ENCODE peak calls at places on chromosomes 7 and 10, in four cellular contexts. O, W, X and T are unnamed samples.

GRCh38 chr10:99343262-99343661 is 14.1 kb downstream of the CNNM1 start:
- DNase-seq in X (no peak), O (no peak), W (no peak), T (no peak)

GRCh38 chr10:43371418-43371817 is at the start of gene FXYD4:
- DNase-seq in X (no peak), O (no peak), W (no peak), T (no peak)

GRCh38 chr7:127793582-127793981 is 141.6 kb downstream of the SND1 start:
- DNase-seq in X (no peak), W (no peak), O (no peak), T (no peak)

GRCh38 chr7:16471933-16472332 is 6.4 kb upstream of the SOSTDC1 start:
- DNase-seq in O (no peak), X (no peak), W (no peak), T (no peak)

GRCh38 chr7:97421307-97421905 is 303.9 kb downstream of the SDHAF3 start:
- DNase-seq in W (no peak), O (no peak), X (no peak), T (no peak)

GRCh38 chr7:157513682-157514081 is 176.9 kb downstream of the DNAJB6 start:
- DNase-seq in W (no peak), O (no peak), X (no peak), T (no peak)

GRCh38 chr10:24132741-24133140 is 76.2 kb upstream of the KIAA1217 start:
- DNase-seq in W (no peak), O (no peak), X (no peak), T (no peak)

GRCh38 chr10:80205478-80206276 is at the start of gene ANXA11:
- DNase-seq in X (peak; percentile 70), O (peak; percentile 51), W (peak; percentile 91), T (peak; percentile 80)

GRCh38 chr7:100897111-100897608 is 1.5 kb upstream of the ACHE start:
- DNase-seq in W (peak; percentile 74), O (no peak), X (peak; percentile 67), T (peak; percentile 67)

GRCh38 chr7:131026297-131027003 is 292.4 kb upstream of the KLF14 start:
- DNase-seq in W (no peak), O (no peak), X (no peak), T (no peak)

GRCh38 chr10:80165173-80165572 is 32.6 kb downstream of the PLAC9 start:
- DNase-seq in O (peak; percentile 67), X (no peak), W (no peak), T (no peak)

GRCh38 chr7:77657427-77658331 is 38.6 kb upstream of the RSBN1L start:
- DNase-seq in O (no peak), X (no peak), W (peak; percentile 24), T (no peak)

GRCh38 chr7:147332988-147333387 is 1216.4 kb downstream of the CNTNAP2 start:
- DNase-seq in X (no peak), O (no peak), W (no peak), T (no peak)

GRCh38 chr7:129266181-129266580 is 41.4 kb downstream of the AHCYL2 start:
- DNase-seq in X (no peak), W (no peak), O (no peak), T (no peak)

GRCh38 chr10:1788401-1788800 is 51.1 kb upstream of the ADARB2 start:
- DNase-seq in X (no peak), W (no peak), O (no peak), T (no peak)

GRCh38 chr7:129368389-129368986 is 65.7 kb upstream of the STRIP2 start:
- DNase-seq in X (no peak), O (no peak), W (no peak), T (no peak)

GRCh38 chr10:110446954-110447608 is 50.6 kb upstream of the DUSP5 start:
- DNase-seq in W (no peak), X (no peak), O (peak; percentile 87), T (no peak)

GRCh38 chr10:6401066-6401465 is 179.0 kb downstream of the PRKCQ start:
- DNase-seq in X (no peak), W (no peak), O (no peak), T (no peak)

GRCh38 chr7:106064329-106064728 is 47.8 kb downstream of the SYPL1 start:
- DNase-seq in O (no peak), X (no peak), W (no peak), T (no peak)

GRCh38 chr7:48041665-48041995 is 6.3 kb downstream of the C7orf57 start:
- DNase-seq in X (no peak), W (no peak), O (no peak), T (no peak)

GRCh38 chr10:101145750-101146391 is 14.8 kb downstream of the TLX1 start:
- DNase-seq in W (no peak), X (no peak), O (no peak), T (no peak)

GRCh38 chr7:128352138-128352537 is 8.4 kb upstream of the RBM28 start:
- DNase-seq in O (no peak), W (peak; percentile 64), X (peak; percentile 48), T (no peak)

GRCh38 chr10:8061274-8062211 is 7.1 kb downstream of the GATA3 start:
- DNase-seq in O (no peak), W (no peak), X (no peak), T (no peak)

GRCh38 chr7:42096262-42096661 is 140.7 kb downstream of the GLI3 start:
- DNase-seq in X (no peak), W (no peak), O (no peak), T (no peak)

GRCh38 chr7:134611611-134612151 is 35.0 kb upstream of the BPGM start:
- DNase-seq in X (no peak), O (no peak), W (no peak), T (no peak)

GRCh38 chr7:130151591-130152269 is 53.5 kb downstream of the TMEM209 start:
- DNase-seq in X (no peak), W (no peak), O (no peak), T (no peak)

GRCh38 chr7:55211721-55212120 is 153.4 kb upstream of the LANCL2 start:
- DNase-seq in W (no peak), O (no peak), X (no peak), T (no peak)

GRCh38 chr10:100969175-100970075 is at the start of gene SEMA4G:
- DNase-seq in O (peak; percentile 16), X (peak; percentile 76), W (peak; percentile 58), T (peak; percentile 58)

GRCh38 chr10:103495321-103495720 is 1.8 kb downstream of the NEURL1 start:
- DNase-seq in X (no peak), W (no peak), O (no peak), T (no peak)

GRCh38 chr7:103685646-103686418 is 239.8 kb upstream of the SLC26A5 start:
- DNase-seq in W (no peak), X (no peak), O (no peak), T (no peak)

GRCh38 chr7:157625973-157626790 is 289.4 kb downstream of the DNAJB6 start:
- DNase-seq in X (no peak), O (no peak), W (no peak), T (no peak)

GRCh38 chr7:76330245-76330644 is 27.8 kb downstream of the HSPB1 start:
- DNase-seq in O (no peak), W (no peak), X (no peak), T (no peak)

GRCh38 chr10:112953075-112953501 is 3.0 kb downstream of the TCF7L2 start:
- DNase-seq in O (no peak), X (no peak), W (peak; percentile 43), T (no peak)

GRCh38 chr10:74337330-74338016 is 186.5 kb downstream of the ADK start:
- DNase-seq in O (no peak), W (no peak), X (no peak), T (no peak)

GRCh38 chr7:35022725-35023124 is 14.6 kb downstream of the DPY19L1 start:
- DNase-seq in W (no peak), X (no peak), O (no peak), T (no peak)

GRCh38 chr10:131636841-131637724 is 263.7 kb upstream of the PPP2R2D start:
- DNase-seq in W (no peak), O (no peak), X (no peak), T (no peak)

GRCh38 chr7:159061209-159061608 is 83.5 kb downstream of the VIPR2 start:
- DNase-seq in X (no peak), W (no peak), O (no peak), T (no peak)

DNA sequence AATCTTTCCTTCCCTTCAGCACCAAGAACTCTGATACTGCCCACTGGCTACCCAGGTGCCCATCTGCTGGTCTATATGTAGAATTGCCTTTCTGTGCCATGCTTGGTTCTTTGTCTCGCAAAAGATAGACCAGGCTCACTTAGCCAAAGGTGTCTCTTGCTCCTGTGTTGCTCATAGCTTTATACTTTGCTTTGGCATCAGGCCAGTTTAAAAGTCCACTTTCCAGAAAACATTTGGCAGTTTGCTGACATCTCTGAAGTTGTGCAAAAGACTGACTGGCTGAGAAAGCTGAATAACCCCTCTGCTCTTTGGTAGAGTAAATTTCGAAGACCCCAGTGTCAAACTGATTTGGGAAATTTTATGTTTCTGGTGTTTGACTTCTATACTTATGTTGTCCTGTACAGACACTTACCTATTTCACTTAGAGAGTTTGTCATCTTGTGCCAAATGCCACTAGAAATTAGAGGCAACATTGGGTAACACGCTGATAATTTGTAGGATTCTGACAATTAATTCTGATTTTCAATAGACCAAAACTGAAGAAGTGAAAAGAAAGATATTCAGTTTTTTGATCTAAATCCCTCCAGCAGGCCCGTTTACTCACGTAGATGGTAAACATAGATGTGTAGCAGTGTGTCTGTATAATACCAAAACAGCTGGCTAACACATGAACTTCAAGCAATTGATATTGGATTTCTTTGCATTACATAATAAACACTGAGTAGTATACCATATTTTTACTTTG is 91.1 kb downstream of the CPED1 start:
- DNase-seq in X (no peak), W (no peak), O (peak; percentile 23), T (no peak)
- TF ChIP-seq CTCF in X (peak; percentile 13), W (no peak), O (peak; percentile 53), T (no peak)

DNA sequence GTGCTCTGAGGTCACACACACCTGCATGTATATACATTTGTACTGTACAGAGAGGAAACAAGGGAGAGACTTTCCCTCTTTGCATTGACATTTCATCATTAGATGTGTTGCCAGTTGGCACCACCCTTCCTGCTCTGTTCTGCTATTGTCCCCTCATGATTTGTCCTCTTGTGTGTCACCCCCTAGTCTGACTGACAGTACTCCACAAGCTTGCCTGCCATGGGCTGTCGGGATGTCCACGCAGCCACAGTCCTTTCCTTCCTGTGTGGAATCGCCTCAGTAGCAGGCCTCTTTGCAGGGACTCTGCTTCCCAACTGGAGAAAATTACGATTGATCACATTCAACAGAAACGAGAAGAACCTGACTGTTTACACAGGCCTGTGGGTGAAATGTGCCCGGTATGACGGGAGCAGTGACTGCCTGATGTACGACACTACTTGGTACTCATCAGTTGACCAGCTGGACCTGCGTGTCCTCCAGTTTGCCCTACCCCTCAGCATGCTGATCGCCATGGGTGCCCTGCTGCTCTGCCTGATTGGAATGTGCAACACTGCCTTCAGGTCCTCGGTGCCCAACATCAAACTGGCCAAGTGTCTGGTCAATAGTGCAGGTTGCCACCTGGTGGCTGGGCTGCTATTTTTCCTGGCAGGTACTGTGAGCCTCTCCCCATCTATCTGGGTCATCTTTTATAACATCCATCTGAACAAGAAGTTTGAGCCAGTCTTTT is 9.4 kb downstream of the CLDN12 start:
- DNase-seq in X (no peak), W (peak; percentile 34), O (no peak), T (no peak)
- TF ChIP-seq CTCF in X (peak; percentile 34), W (no peak), O (peak; percentile 55), T (no peak)

GRCh38 chr7:207418-208127 is 15.2 kb downstream of the FAM20C start:
- DNase-seq in W (no peak), O (no peak), X (no peak), T (no peak)
- TF ChIP-seq CTCF in W (no peak), O (peak; percentile 58), X (peak; percentile 47), T (no peak)

GRCh38 chr7:52920977-52921376 is 114.5 kb upstream of the POM121L12 start:
- DNase-seq in X (no peak), O (no peak), W (no peak), T (no peak)

GRCh38 chr7:52917982-52918578 is 117.4 kb upstream of the POM121L12 start:
- DNase-seq in W (peak; percentile 46), X (no peak), O (no peak), T (no peak)
- TF ChIP-seq CTCF in W (no peak), X (peak; percentile 72), O (no peak), T (no peak)

GRCh38 chr10:71010730-71011129 is 122.4 kb upstream of the PCBD1 start:
- DNase-seq in X (no peak), O (no peak), W (peak; percentile 23), T (no peak)
- TF ChIP-seq CTCF in X (no peak), O (no peak), W (no peak), T (no peak)